ENCODE peak calls at places on chromosomes 2 and 18, in four cellular contexts. R, E, I and W are unnamed samples.

GRCh38 chr2:22281033-22281432 is 1103.9 kb upstream of the KLHL29 start:
- DNase-seq in R (no peak), E (peak), I (peak), W (no peak)

GRCh38 chr18:8706545-8706980 is 1.2 kb downstream of the MTCL1 start:
- DNase-seq in R (no peak), E (peak), I (no peak), W (no peak)

GRCh38 chr2:112666764-112667122 is 21.0 kb downstream of the SLC20A1 start:
- DNase-seq in R (no peak), E (no peak), I (no peak), W (no peak)

GRCh38 chr2:231521443-231521842 is 8.8 kb downstream of the NMUR1 start:
- DNase-seq in R (no peak), E (no peak), I (no peak), W (no peak)

GRCh38 chr2:147641644-147642043 is 203.2 kb upstream of the ACVR2A start:
- DNase-seq in R (no peak), E (peak), I (no peak), W (no peak)

GRCh38 chr18:13245481-13246000 is 27.0 kb downstream of the LDLRAD4 start:
- DNase-seq in R (no peak), E (no peak), I (no peak), W (no peak)

GRCh38 chr2:9462872-9463697 is 11.3 kb upstream of the IAH1 start:
- DNase-seq in R (no peak), E (peak), I (no peak), W (no peak)

GRCh38 chr2:57821085-57821484 is 225.5 kb upstream of the VRK2 start:
- DNase-seq in R (no peak), E (no peak), I (no peak), W (no peak)

GRCh38 chr18:78780719-78781600 is 198.7 kb upstream of the SALL3 start:
- DNase-seq in R (no peak), E (no peak), I (no peak), W (no peak)

GRCh38 chr2:241636983-241637232 is at the start of gene THAP4:
- DNase-seq in R (no peak), E (no peak), I (peak), W (peak)

GRCh38 chr2:53994735-53995538 is 24.1 kb upstream of the PSME4 start:
- DNase-seq in R (no peak), E (no peak), I (no peak), W (no peak)

GRCh38 chr2:105677901-105678300 is 66.8 kb upstream of the NCK2 start:
- DNase-seq in R (no peak), E (no peak), I (no peak), W (no peak)

GRCh38 chr2:151484100-151484499 is 74.4 kb downstream of the RIF1 start:
- DNase-seq in R (no peak), E (no peak), I (no peak), W (no peak)

GRCh38 chr2:205903549-205904129 is 182.3 kb downstream of the INO80D start:
- DNase-seq in R (no peak), E (no peak), I (no peak), W (peak)

GRCh38 chr2:2183135-2183534 is 147.9 kb downstream of the MYT1L start:
- DNase-seq in R (no peak), E (no peak), I (no peak), W (no peak)

GRCh38 chr2:25972049-25972823 is 10.1 kb downstream of the KIF3C start:
- DNase-seq in R (no peak), E (peak), I (no peak), W (no peak)

GRCh38 chr18:21112543-21113105 is 1.0 kb upstream of the ROCK1 start:
- DNase-seq in R (no peak), E (peak), I (no peak), W (no peak)

GRCh38 chr2:55010149-55010591 is 40.1 kb downstream of the RTN4 start:
- DNase-seq in R (peak), E (peak), I (no peak), W (peak)

GRCh38 chr18:43744960-43745740 is 467.9 kb upstream of the SYT4 start:
- DNase-seq in R (no peak), E (no peak), I (no peak), W (no peak)

GRCh38 chr2:144152817-144153271 is 367.1 kb downstream of the ZEB2 start:
- DNase-seq in R (no peak), E (peak), I (peak), W (no peak)

GRCh38 chr2:190835303-190835930 is 45.2 kb upstream of the GLS start:
- DNase-seq in R (no peak), E (peak), I (peak), W (no peak)

GRCh38 chr2:196170681-196171247 is 614 bp downstream of the STK17B start:
- DNase-seq in R (peak), E (peak), I (no peak), W (peak)

GRCh38 chr2:199868431-199869226 is 17.6 kb upstream of the FTCDNL1 start:
- DNase-seq in R (no peak), E (no peak), I (no peak), W (no peak)

GRCh38 chr2:127576433-127577207 is 41.1 kb downstream of the MYO7B start:
- DNase-seq in R (no peak), E (peak), I (peak), W (no peak)